ENCODE peak calls at places on chromosomes 5 and 9, in four cellular contexts. V, T, Y and K are unnamed samples.

GRCh38 chr5:51544386-51544785 is 161.1 kb downstream of the ISL1 start:
- DNase-seq in V (peak; percentile 12), T (no peak), Y (no peak), K (no peak)

GRCh38 chr5:150670961-150671337 is 9.9 kb downstream of the MYOZ3 start:
- DNase-seq in V (no peak), T (no peak), Y (no peak), K (no peak)

GRCh38 chr5:68544656-68545565 is 329.4 kb downstream of the PIK3R1 start:
- DNase-seq in V (no peak), T (no peak), Y (no peak), K (no peak)

GRCh38 chr9:93960971-93961841 is 6.1 kb upstream of the BARX1 start:
- DNase-seq in V (no peak), T (no peak), Y (no peak), K (no peak)

GRCh38 chr9:32394381-32395049 is 10.1 kb downstream of the ACO1 start:
- DNase-seq in V (peak; percentile 24), T (no peak), Y (no peak), K (no peak)

GRCh38 chr5:128216860-128217531 is 133.4 kb downstream of the SLC12A2 start:
- DNase-seq in V (no peak), T (no peak), Y (no peak), K (no peak)

GRCh38 chr5:74251106-74252032 is 389.2 kb downstream of the ENC1 start:
- DNase-seq in V (peak; percentile 89), T (peak; percentile 24), Y (peak; percentile 8), K (no peak)

GRCh38 chr9:82488702-82489578 is 500.4 kb downstream of the SPATA31D1 start:
- DNase-seq in V (no peak), T (peak; percentile 80), Y (no peak), K (no peak)

GRCh38 chr9:83432104-83432627 is 106.0 kb downstream of the FRMD3 start:
- DNase-seq in V (peak; percentile 60), T (peak; percentile 59), Y (no peak), K (no peak)

DNA sequence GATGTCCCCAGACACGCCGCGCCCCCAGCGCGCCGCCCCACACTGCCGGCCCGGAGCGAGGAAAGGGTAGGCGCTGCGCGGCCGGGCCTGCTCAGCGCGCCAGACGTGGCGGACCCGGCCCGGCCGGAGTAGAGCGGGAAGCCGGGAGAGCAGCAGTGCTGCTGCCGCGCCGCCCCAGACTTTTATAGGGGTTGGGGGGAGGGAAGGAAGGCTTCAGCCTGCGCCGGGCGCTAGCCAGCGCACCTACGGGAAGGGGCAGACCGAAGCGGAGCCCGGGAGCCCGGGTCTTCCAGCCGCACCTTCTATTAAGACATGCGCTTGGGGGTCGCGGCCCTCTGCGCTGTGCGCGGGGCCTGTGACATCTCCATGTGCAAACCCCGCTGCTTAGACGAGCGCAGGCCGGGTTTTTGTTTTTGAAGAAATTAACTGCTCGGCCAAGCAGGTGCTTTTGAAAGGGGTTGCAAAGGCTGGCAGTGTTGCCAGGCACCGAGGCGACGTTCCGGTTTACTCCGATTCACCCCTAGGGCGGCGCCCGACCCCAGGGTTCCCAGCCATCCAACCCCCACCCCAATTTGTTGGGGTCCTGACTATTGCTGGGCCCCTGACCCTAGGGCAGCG is 361 bp upstream of the PAX5 start:
- DNase-seq in V (no peak), T (no peak), Y (no peak), K (no peak)
- TF ChIP-seq POLR2AphosphoS5 in V (no peak), T (no peak), Y (no peak), K (no peak)

GRCh38 chr5:174925586-174925985 is 201.2 kb downstream of the MSX2 start:
- DNase-seq in V (no peak), T (no peak), Y (no peak), K (no peak)
- TF ChIP-seq POLR2AphosphoS5 in V (no peak), T (no peak), Y (no peak), K (no peak)

GRCh38 chr9:135478858-135479468 is 619 bp upstream of the PPP1R26 start:
- DNase-seq in V (peak; percentile 32), T (peak; percentile 45), Y (no peak), K (no peak)
- TF ChIP-seq POLR2AphosphoS5 in V (no peak), T (no peak), Y (no peak), K (no peak)

GRCh38 chr5:54045077-54045792 is 265.1 kb downstream of the ARL15 start:
- DNase-seq in V (no peak), T (peak; percentile 8), Y (no peak), K (no peak)
- TF ChIP-seq POLR2AphosphoS5 in V (no peak), T (no peak), Y (no peak), K (no peak)

GRCh38 chr9:79567671-79568098 is 4.1 kb upstream of the TLE4 start:
- DNase-seq in V (no peak), T (no peak), Y (no peak), K (no peak)

GRCh38 chr9:79565245-79565644 is 6.5 kb upstream of the TLE4 start:
- DNase-seq in V (no peak), T (no peak), Y (no peak), K (no peak)

GRCh38 chr9:79559501-79560181 is 12.1 kb upstream of the TLE4 start:
- DNase-seq in V (peak; percentile 36), T (no peak), Y (no peak), K (no peak)

GRCh38 chr9:79568337-79569084 is 3.3 kb upstream of the TLE4 start:
- DNase-seq in V (no peak), T (no peak), Y (peak; percentile 56), K (no peak)

GRCh38 chr9:79562749-79563386 is 8.9 kb upstream of the TLE4 start:
- DNase-seq in V (peak; percentile 59), T (no peak), Y (no peak), K (no peak)
- TF ChIP-seq POLR2AphosphoS5 in V (peak; percentile 18), T (no peak), Y (no peak), K (no peak)

DNA sequence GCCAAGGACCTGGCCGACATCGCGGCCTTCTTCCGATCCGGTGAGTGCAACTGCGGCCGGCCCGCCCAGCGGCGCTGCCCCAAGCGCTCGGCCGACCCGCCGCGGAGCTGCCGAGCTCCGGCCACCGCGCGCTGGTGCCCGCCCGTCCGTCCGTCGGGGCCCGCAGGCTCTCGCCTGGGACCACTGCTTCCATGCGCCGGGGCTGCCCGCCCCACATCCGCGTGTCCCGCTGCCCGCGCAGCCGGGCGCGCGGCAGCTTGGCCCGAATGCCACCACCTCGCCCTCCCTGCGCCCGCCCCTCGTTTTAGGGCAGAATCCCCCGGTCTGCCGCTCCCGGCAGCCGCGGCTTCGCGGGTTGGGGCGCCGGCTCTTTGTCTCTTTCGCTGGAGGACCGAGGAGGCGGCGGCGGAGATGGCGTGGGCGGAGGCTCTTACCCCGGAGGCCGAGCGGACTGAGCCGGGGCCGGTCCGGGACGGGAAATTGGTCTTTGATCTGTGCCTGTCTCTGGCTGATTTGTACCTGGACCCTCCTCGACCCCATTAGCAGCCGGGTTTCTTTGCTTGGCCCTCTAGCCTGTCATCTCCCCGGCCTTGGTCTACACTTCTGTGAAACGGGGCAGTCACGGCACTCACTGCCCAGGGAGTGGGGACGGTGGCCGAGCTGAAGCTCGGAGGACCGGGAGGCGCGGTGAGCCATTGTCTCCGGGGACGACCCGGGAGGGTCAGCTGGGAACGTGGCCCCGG is 872 bp downstream of the TRIO start:
- DNase-seq in V (no peak), T (no peak), Y (no peak), K (no peak)
- TF ChIP-seq POLR2AphosphoS5 in V (peak; percentile 58), T (no peak), Y (no peak), K (no peak)

GRCh38 chr9:106728860-106729259 is 134.1 kb upstream of the ZNF462 start:
- DNase-seq in V (no peak), T (no peak), Y (no peak), K (no peak)

GRCh38 chr9:106722051-106722753 is 140.8 kb upstream of the ZNF462 start:
- DNase-seq in V (no peak), T (no peak), Y (no peak), K (no peak)

GRCh38 chr9:106731910-106732309 is 131.1 kb upstream of the ZNF462 start:
- DNase-seq in V (no peak), T (no peak), Y (no peak), K (no peak)

GRCh38 chr9:106726070-106726815 is 136.7 kb upstream of the ZNF462 start:
- DNase-seq in V (no peak), T (no peak), Y (no peak), K (no peak)

GRCh38 chr9:106727969-106728368 is 135.0 kb upstream of the ZNF462 start:
- DNase-seq in V (no peak), T (no peak), Y (no peak), K (no peak)
- TF ChIP-seq POLR2AphosphoS5 in V (no peak), T (no peak), Y (no peak), K (no peak)

GRCh38 chr5:59126665-59127354 is 543.9 kb downstream of the RAB3C start:
- DNase-seq in V (peak; percentile 41), T (no peak), Y (no peak), K (peak; percentile 100)
- TF ChIP-seq POLR2AphosphoS5 in V (no peak), T (no peak), Y (no peak), K (peak; percentile 59)